ENCODE peak calls at places on chromosomes 5 and 9, in nine cellular contexts. H, V, T, K, Z, R, G, L and A are unnamed samples.

GRCh38 chr9:20189871-20190270 is 401.0 kb upstream of the SLC24A2 start:
- DNase-seq in V (no peak), G (no peak), R (no peak), H (no peak), T (no peak), K (no peak), L (no peak), Z (no peak), A (no peak)

GRCh38 chr5:54518146-54519082 is 855 bp downstream of the SNX18 start:
- DNase-seq in G (peak), R (peak), T (no peak), Z (peak), H (peak), L (peak), V (no peak), K (no peak), A (no peak)

GRCh38 chr5:153211052-153211451 is 279.4 kb upstream of the GRIA1 start:
- DNase-seq in L (no peak), G (no peak), K (no peak), V (no peak), Z (no peak), T (no peak), R (no peak), H (no peak), A (no peak)

GRCh38 chr5:137220523-137220927 is 278.6 kb downstream of the SPOCK1 start:
- DNase-seq in L (peak), Z (peak), T (peak), R (no peak), G (no peak), K (peak), H (peak), V (no peak), A (no peak)

GRCh38 chr9:419571-420156 is 205.0 kb downstream of the DOCK8 start:
- DNase-seq in V (no peak), R (no peak), L (peak), K (peak), T (no peak), Z (no peak), H (peak), G (no peak), A (no peak)

GRCh38 chr9:107397076-107398049 is 92.2 kb downstream of the KLF4 start:
- DNase-seq in H (no peak), T (no peak), L (peak), Z (peak), R (no peak), V (no peak), G (no peak), K (no peak), A (no peak)

GRCh38 chr9:27227192-27227591 is 69.8 kb downstream of the EQTN start:
- DNase-seq in T (no peak), H (peak), L (no peak), K (no peak), G (no peak), V (no peak), Z (no peak), R (no peak), A (no peak)

GRCh38 chr9:89319015-89319905 is 960 bp downstream of the SECISBP2 start:
- DNase-seq in G (no peak), T (no peak), L (no peak), Z (no peak), V (no peak), R (no peak), H (no peak), K (no peak), A (no peak)

GRCh38 chr9:94860678-94861588 is 134.4 kb downstream of the AOPEP start:
- DNase-seq in V (no peak), H (peak), K (peak), R (no peak), L (peak), G (peak), T (no peak), Z (no peak), A (no peak)

GRCh38 chr9:110767559-110768063 is 99.0 kb downstream of the MUSK start:
- DNase-seq in V (no peak), G (no peak), K (no peak), R (peak), T (no peak), L (peak), H (peak), Z (no peak), A (no peak)

GRCh38 chr9:136991993-136992818 is at the start of gene PAXX:
- DNase-seq in V (peak), H (peak), Z (peak), K (no peak), R (peak), L (peak), T (peak), G (peak), A (peak)

GRCh38 chr5:38607396-38607795 is 51.0 kb upstream of the LIFR start:
- DNase-seq in T (no peak), L (peak), R (no peak), H (peak), K (peak), Z (no peak), G (no peak), V (no peak), A (no peak)

GRCh38 chr5:103228056-103228455 is 30.5 kb upstream of the MACIR start:
- DNase-seq in Z (no peak), L (no peak), K (no peak), V (no peak), G (no peak), T (no peak), H (peak), R (no peak), A (no peak)

GRCh38 chr9:105694848-105695581 is 674 bp downstream of the TMEM38B start:
- DNase-seq in T (no peak), G (peak), K (no peak), H (peak), R (peak), L (peak), Z (peak), V (peak), A (no peak)

GRCh38 chr5:65832603-65833228 is 93.7 kb upstream of the ERBIN start:
- DNase-seq in H (no peak), K (no peak), Z (no peak), L (no peak), G (no peak), R (no peak), T (no peak), V (no peak), A (peak)

GRCh38 chr5:67588389-67588788 is 391.8 kb upstream of the CD180 start:
- DNase-seq in K (no peak), T (no peak), Z (no peak), V (no peak), H (peak), G (no peak), L (peak), R (no peak), A (no peak)

GRCh38 chr9:6978591-6978990 is 220.8 kb downstream of the KDM4C start:
- DNase-seq in L (no peak), K (no peak), R (no peak), G (no peak), Z (no peak), T (no peak), V (no peak), H (no peak), A (no peak)

GRCh38 chr5:139190125-139190524 is 8.0 kb downstream of the SIL1 start:
- DNase-seq in L (peak), K (peak), G (no peak), V (no peak), T (no peak), Z (no peak), R (no peak), H (peak), A (no peak)

GRCh38 chr9:123033352-123033751 is at the start of gene GPR21:
- DNase-seq in Z (no peak), G (no peak), H (peak), T (no peak), L (no peak), R (no peak), K (no peak), V (no peak), A (no peak)

GRCh38 chr5:53782620-53783019 is 222.2 kb downstream of the NDUFS4 start:
- DNase-seq in R (no peak), T (no peak), G (no peak), Z (no peak), L (no peak), H (no peak), V (no peak), K (no peak), A (peak)

GRCh38 chr5:68535121-68535520 is 319.6 kb downstream of the PIK3R1 start:
- DNase-seq in K (no peak), G (no peak), R (no peak), Z (no peak), L (no peak), V (no peak), H (no peak), T (no peak), A (peak)

GRCh38 chr9:108672475-108673065 is 183.2 kb downstream of the ACTL7B start:
- DNase-seq in K (no peak), V (no peak), L (no peak), H (no peak), G (no peak), R (no peak), Z (no peak), T (no peak), A (no peak)